ENCODE peak calls at places on chromosomes 11 and 22, in ten cellular contexts. L is aorta; T is gastrocnemius medialis; O is stomach; Q is body of pancreas; N is MM.1S; S is effector memory CD4-positive, alpha-beta T cell; V is neuronal stem cell; C is pancreas; D is CD8-positive, alpha-beta memory T cell. B is an unnamed sample.

GRCh38 chr11:31560842-31561476 is 51.4 kb downstream of the ELP4 start:
- DNase-seq in L (no peak), Q (no peak), T (no peak), D (no peak), V (no peak), N (no peak), C (no peak), S (no peak), O (no peak), B (no peak)

GRCh38 chr22:46815132-46815531 is 52.7 kb downstream of the TBC1D22A start:
- DNase-seq in S (no peak), V (no peak), O (peak; percentile 73), N (no peak), L (peak; percentile 35), D (no peak), T (no peak), Q (no peak), C (no peak), B (no peak)

GRCh38 chr11:2293396-2294339 is 8.1 kb downstream of the C11orf21 start:
- DNase-seq in V (no peak), D (no peak), S (no peak), Q (no peak), T (no peak), C (peak; percentile 5), N (no peak), L (peak; percentile 67), O (peak; percentile 25), B (no peak)

GRCh38 chr22:17741866-17742527 is 32.3 kb downstream of the BID start:
- DNase-seq in D (no peak), V (no peak), N (no peak), L (no peak), Q (no peak), O (no peak), C (no peak), S (no peak), T (no peak), B (no peak)

GRCh38 chr11:45212566-45213315 is 66.3 kb downstream of the PRDM11 start:
- DNase-seq in D (no peak), L (no peak), S (no peak), N (no peak), Q (no peak), V (no peak), C (no peak), O (no peak), T (no peak), B (no peak)

GRCh38 chr22:49303061-49303735 is 524.5 kb downstream of the BRD1 start:
- DNase-seq in C (no peak), Q (no peak), O (peak; percentile 11), D (no peak), V (no peak), L (no peak), T (no peak), S (no peak), N (no peak), B (no peak)

GRCh38 chr11:118126082-118126838 is 26.4 kb downstream of the SCN4B start:
- DNase-seq in O (no peak), D (no peak), S (no peak), N (no peak), C (no peak), L (no peak), V (no peak), T (no peak), Q (no peak), B (no peak)

GRCh38 chr22:32527756-32528155 is 53.1 kb downstream of the FBXO7 start:
- DNase-seq in S (no peak), O (no peak), D (no peak), V (no peak), N (no peak), Q (no peak), L (no peak), T (no peak), C (no peak), B (no peak)

GRCh38 chr22:47205081-47205491 is 442.6 kb downstream of the TBC1D22A start:
- DNase-seq in Q (no peak), O (peak; percentile 19), T (no peak), C (no peak), L (no peak), N (no peak), D (no peak), S (no peak), V (no peak), B (no peak)

GRCh38 chr11:69054397-69055211 is 5.9 kb downstream of the TPCN2 start:
- DNase-seq in S (no peak), O (no peak), D (no peak), N (no peak), Q (no peak), T (no peak), V (no peak), L (no peak), C (no peak), B (no peak)

GRCh38 chr11:7630002-7630401 is 43.3 kb downstream of the CYB5R2 start:
- DNase-seq in N (no peak), V (no peak), D (no peak), T (no peak), S (no peak), L (peak; percentile 57), O (peak; percentile 45), Q (peak; percentile 19), C (no peak), B (no peak)

GRCh38 chr22:45678961-45679912 is 7.6 kb downstream of the ATXN10 start:
- DNase-seq in V (no peak), T (no peak), C (no peak), O (no peak), D (no peak), L (no peak), S (no peak), N (no peak), Q (no peak), B (no peak)

GRCh38 chr11:19187880-19188279 is 13.9 kb downstream of the CSRP3 start:
- DNase-seq in O (no peak), S (no peak), C (no peak), D (no peak), Q (no peak), T (no peak), L (no peak), V (peak; percentile 18), N (no peak), B (no peak)

GRCh38 chr11:44456544-44457270 is 108.8 kb upstream of the CD82 start:
- DNase-seq in L (no peak), Q (peak; percentile 32), N (no peak), T (no peak), O (no peak), C (no peak), D (no peak), S (no peak), V (no peak), B (no peak)

GRCh38 chr11:113365895-113366294 is 21.7 kb upstream of the ANKK1 start:
- DNase-seq in Q (no peak), N (no peak), S (no peak), C (no peak), D (no peak), T (no peak), V (no peak), L (no peak), O (no peak), B (no peak)

GRCh38 chr11:113363406-113363805 is 24.2 kb upstream of the ANKK1 start:
- DNase-seq in D (no peak), Q (no peak), C (no peak), O (no peak), L (no peak), N (no peak), V (no peak), T (no peak), S (no peak), B (no peak)

GRCh38 chr11:113369411-113369810 is 18.2 kb upstream of the ANKK1 start:
- DNase-seq in D (no peak), L (no peak), O (no peak), C (no peak), Q (no peak), V (no peak), T (no peak), N (no peak), S (no peak), B (no peak)

DNA sequence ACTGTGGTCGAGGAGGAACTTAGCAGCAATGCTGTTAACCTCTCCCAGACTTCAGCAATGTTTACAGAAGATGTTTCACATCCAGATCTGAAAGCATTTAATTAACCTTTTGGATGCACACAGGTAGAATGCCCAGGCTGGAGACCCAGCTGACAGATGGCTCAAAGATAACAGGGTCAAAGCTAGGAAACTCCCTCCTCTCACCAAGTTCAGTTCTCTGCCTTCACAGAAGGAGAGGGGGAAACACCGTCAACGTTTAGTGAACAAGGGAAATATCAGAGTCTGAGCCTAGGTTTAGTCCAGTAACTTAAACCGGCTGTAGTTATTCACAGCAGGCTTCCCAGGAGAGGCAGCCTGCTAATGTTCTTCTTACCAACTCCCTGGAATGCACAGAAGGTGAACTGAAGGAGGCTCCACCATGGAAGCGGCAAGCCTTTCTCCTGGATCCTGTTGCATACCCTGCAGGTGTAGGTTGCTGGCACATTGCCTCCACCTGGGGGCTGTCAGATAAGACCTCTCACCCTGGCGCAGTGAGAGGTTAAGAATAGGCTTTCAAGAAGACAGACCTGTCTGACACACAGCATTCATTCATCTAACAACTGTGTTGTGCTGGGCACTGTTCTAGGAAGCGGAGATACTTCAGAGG is 23.5 kb upstream of the ANKK1 start:
- DNase-seq in Q (no peak), S (no peak), T (no peak), C (no peak), V (no peak), D (no peak), L (no peak), N (no peak), O (no peak), B (no peak)
- H3K27ac ChIP-seq in Q (no peak overlapping the region), S (no peak overlapping the region), T (no peak overlapping the region), C (no peak overlapping the region), V (no peak overlapping the region), D (no peak overlapping the region), L (no peak overlapping the region), N (no peak overlapping the region), O (no peak overlapping the region), B (no peak overlapping the region)

GRCh38 chr22:24205438-24206189 is 24.3 kb downstream of the SUSD2 start:
- DNase-seq in T (no peak), S (no peak), N (peak; percentile 84), Q (no peak), D (no peak), V (no peak), C (no peak), O (no peak), L (no peak), B (no peak)
- H3K27ac ChIP-seq in T (no peak overlapping the region), S (no peak overlapping the region), N (peak overlapping the region; percentile 68), Q (no peak overlapping the region), D (no peak overlapping the region), V (no peak overlapping the region), C (no peak overlapping the region), O (peak overlapping the region; percentile 84), L (no peak overlapping the region), B (no peak overlapping the region)

DNA sequence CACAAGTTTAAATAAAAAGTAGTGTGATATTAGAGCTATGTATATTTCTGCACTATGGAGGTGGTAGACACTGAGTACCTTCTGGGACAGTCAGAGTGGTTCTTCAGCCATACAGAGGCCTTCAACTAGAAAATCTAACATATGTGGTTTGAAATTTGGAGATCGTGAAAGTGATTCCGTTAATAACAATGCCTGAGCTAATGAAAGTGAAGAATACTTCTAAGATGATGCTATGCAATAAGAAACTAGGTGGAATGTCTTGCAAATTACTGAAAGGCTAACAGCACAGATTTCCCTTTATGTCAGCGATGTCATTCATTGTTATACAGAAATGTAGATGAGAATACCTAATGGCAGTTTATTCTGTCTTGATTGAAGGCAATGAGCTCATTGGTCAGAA is 1984.7 kb upstream of the RAG2 start:
- DNase-seq in D (no peak), Q (no peak), L (no peak), S (no peak), T (no peak), O (no peak), V (no peak), N (no peak), C (no peak), B (no peak)
- H3K27ac ChIP-seq in D (no peak overlapping the region), Q (no peak overlapping the region), L (no peak overlapping the region), S (no peak overlapping the region), T (no peak overlapping the region), O (no peak overlapping the region), V (no peak overlapping the region), N (no peak overlapping the region), C (no peak overlapping the region), B (no peak overlapping the region)

GRCh38 chr11:12044799-12045198 is 36.4 kb upstream of the DKK3 start:
- DNase-seq in O (no peak), V (no peak), S (no peak), Q (no peak), C (no peak), L (no peak), D (no peak), N (no peak), T (no peak), B (no peak)
- H3K27ac ChIP-seq in O (no peak overlapping the region), V (no peak overlapping the region), S (no peak overlapping the region), Q (peak overlapping the region; percentile 51), C (no peak overlapping the region), L (peak overlapping the region; percentile 60), D (no peak overlapping the region), N (no peak overlapping the region), T (peak overlapping the region; percentile 57), B (no peak overlapping the region)